ENCODE peak calls at places on chromosomes 2 and 18, in ten cellular contexts. F is neural progenitor cell; J is CD8-positive, alpha-beta T cell; X is suprapubic skin; R is heart right ventricle; E is endodermal cell; P is brain microvascular endothelial cell; G is cardiac muscle cell; V is OCI-LY7; M is CD4-positive, CD25-positive, alpha-beta regulatory T cell. U is an unnamed sample. For H3K36me3, the result is how much of the 10 kb centered on the place peaks cover.

GRCh38 chr2:1740714-1741584 is 3.4 kb downstream of the PXDN start:
- DNase-seq in M (no peak), X (no peak), F (no peak), P (no peak), R (no peak), E (peak), J (no peak), V (no peak), G (no peak), U (no peak)

GRCh38 chr2:39530423-39530866 is 93.4 kb upstream of the MAP4K3 start:
- DNase-seq in E (no peak), F (no peak), M (no peak), V (peak), P (peak), J (no peak), G (no peak), X (no peak), R (no peak), U (peak)

GRCh38 chr18:33914399-33914798 is 310.3 kb downstream of the NOL4 start:
- DNase-seq in J (no peak), R (no peak), F (no peak), M (no peak), X (no peak), V (no peak), E (no peak), P (peak), G (no peak), U (no peak)

GRCh38 chr2:109260886-109261700 is 132.1 kb downstream of the SH3RF3 start:
- DNase-seq in P (no peak), F (peak), X (peak), E (peak), R (no peak), G (peak), V (no peak), J (no peak), M (no peak), U (no peak)

GRCh38 chr2:8923173-8923572 is 80.3 kb downstream of the MBOAT2 start:
- DNase-seq in X (no peak), F (no peak), J (no peak), R (no peak), E (no peak), G (no peak), M (no peak), P (no peak), V (no peak), U (no peak)

GRCh38 chr18:23626451-23627279 is 36.0 kb downstream of the ANKRD29 start:
- DNase-seq in X (no peak), J (no peak), E (no peak), V (no peak), G (no peak), M (no peak), P (peak), R (no peak), F (no peak), U (no peak)

GRCh38 chr2:162103443-162104009 is 29.5 kb upstream of the DPP4 start:
- DNase-seq in X (no peak), P (no peak), G (no peak), M (no peak), E (no peak), V (no peak), F (no peak), R (no peak), J (no peak), U (no peak)

GRCh38 chr2:1716441-1716840 is 27.9 kb downstream of the PXDN start:
- DNase-seq in J (no peak), G (no peak), R (no peak), V (no peak), M (no peak), X (no peak), P (no peak), E (peak), F (no peak), U (no peak)

GRCh38 chr2:5618271-5618670 is 73.9 kb upstream of the SOX11 start:
- DNase-seq in P (peak), X (no peak), V (no peak), F (peak), E (peak), G (no peak), R (no peak), M (no peak), J (no peak), U (no peak)

GRCh38 chr2:224165901-224166319 is 126.8 kb upstream of the SERPINE2 start:
- DNase-seq in F (no peak), X (no peak), G (no peak), R (no peak), M (no peak), J (no peak), P (no peak), V (no peak), E (no peak), U (no peak)

GRCh38 chr2:148519013-148519412 is 125.5 kb upstream of the EPC2 start:
- DNase-seq in E (peak), F (no peak), M (no peak), R (no peak), G (no peak), J (no peak), V (no peak), X (no peak), P (no peak), U (no peak)

GRCh38 chr2:236169151-236169721 is 1.1 kb upstream of the GBX2 start:
- DNase-seq in V (no peak), F (peak), E (peak), G (no peak), J (no peak), X (no peak), P (no peak), M (no peak), R (no peak), U (no peak)

GRCh38 chr2:236167297-236168109 is 683 bp downstream of the GBX2 start:
- DNase-seq in P (no peak), R (no peak), J (no peak), X (no peak), F (peak), V (no peak), G (peak), M (no peak), E (peak), U (peak)

GRCh38 chr2:236169741-236170654 is 1.8 kb upstream of the GBX2 start:
- DNase-seq in E (peak), R (no peak), F (peak), V (no peak), G (no peak), X (no peak), P (no peak), M (no peak), J (no peak), U (no peak)

GRCh38 chr2:236166781-236167296 is 1.3 kb downstream of the GBX2 start:
- DNase-seq in F (peak), E (peak), J (no peak), G (no peak), R (no peak), V (no peak), X (no peak), M (no peak), P (no peak), U (no peak)

GRCh38 chr2:236168110-236169067 is at the start of gene GBX2:
- DNase-seq in G (peak), V (no peak), X (no peak), F (peak), M (no peak), J (no peak), P (peak), R (no peak), E (peak), U (peak)
- H3K4me3 ChIP-seq in G (peak), V (no peak), X (peak), F (peak), M (no peak), J (no peak), P (peak), R (peak), E (peak), U (peak)

GRCh38 chr2:219178377-219179175 is 501 bp downstream of the RETREG2 start:
- DNase-seq in P (peak), J (peak), F (peak), M (peak), G (peak), E (no peak), V (peak), R (peak), X (no peak), U (peak)

GRCh38 chr2:219177594-219178376 is at the start of gene RETREG2:
- DNase-seq in F (peak), R (peak), G (peak), P (peak), J (peak), M (peak), V (peak), E (peak), X (peak), U (peak)

GRCh38 chr2:219181531-219181930 is 3.5 kb downstream of the RETREG2 start:
- DNase-seq in V (no peak), E (no peak), J (no peak), F (no peak), G (no peak), X (no peak), R (no peak), P (no peak), M (no peak), U (no peak)

GRCh38 chr2:219180961-219181360 is 2.9 kb downstream of the RETREG2 start:
- DNase-seq in M (no peak), F (no peak), X (no peak), R (no peak), J (no peak), G (no peak), E (no peak), P (no peak), V (no peak), U (no peak)

DNA sequence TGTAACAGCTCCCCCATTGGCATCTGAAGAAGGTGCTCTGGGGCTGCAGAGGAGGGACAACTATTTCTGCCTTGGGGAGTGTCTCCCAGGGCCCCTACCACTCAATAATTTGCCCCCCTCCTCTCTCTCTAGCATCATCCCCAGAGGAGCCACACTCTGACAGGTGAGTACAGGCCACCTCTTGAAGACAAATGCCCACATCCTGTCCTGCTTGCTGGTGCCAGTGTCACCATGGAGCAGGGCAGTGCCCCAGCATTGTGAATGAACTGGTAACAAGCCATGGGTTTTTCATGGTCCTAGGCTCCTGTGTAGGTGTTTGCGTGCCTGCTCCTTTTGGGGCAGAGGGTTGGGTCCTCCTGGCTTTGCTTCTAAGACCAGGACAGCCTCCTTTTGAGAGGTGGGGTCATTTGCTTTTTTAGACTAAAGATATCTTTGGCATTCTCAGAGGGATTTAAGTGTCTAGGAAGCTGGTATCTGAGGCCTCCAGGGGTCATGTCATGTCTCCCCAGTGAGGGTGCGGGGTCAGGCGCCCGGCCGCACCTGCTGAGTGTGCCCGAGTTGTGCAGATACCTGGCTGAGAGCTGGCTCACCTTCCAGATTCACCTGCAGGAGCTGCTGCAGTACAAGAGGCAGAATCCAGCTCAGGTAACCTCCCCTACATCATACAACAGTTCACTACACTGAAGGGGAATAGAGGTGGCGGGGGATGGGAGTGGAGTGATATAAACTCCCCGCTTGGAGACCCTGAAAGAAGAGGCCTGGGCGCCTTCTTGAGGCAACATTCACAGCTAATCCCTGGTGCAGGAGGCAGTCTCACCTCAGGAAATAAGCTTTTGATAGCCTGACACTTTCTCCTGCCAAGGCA is 1.8 kb downstream of the RETREG2 start:
- DNase-seq in M (no peak), P (no peak), E (no peak), G (no peak), X (no peak), F (no peak), J (no peak), V (no peak), R (no peak), U (no peak)
- H3K36me3 ChIP-seq in M (half or more), P (under half), E (under half), G (under half), X (half or more), F (under half), J (under half), V (half or more), R (under half), U (under half)

GRCh38 chr2:46471-47345 is at the start of gene FAM110C:
- DNase-seq in P (peak), V (no peak), X (no peak), M (peak), J (peak), E (peak), F (peak), R (peak), G (peak), U (peak)
- H3K4me3 ChIP-seq in P (no peak), V (no peak), X (peak), M (peak), J (peak), E (peak), F (peak), R (peak), G (peak), U (peak)

GRCh38 chr2:71936076-71937030 is 211.3 kb downstream of the CYP26B1 start:
- DNase-seq in M (no peak), G (no peak), J (no peak), E (no peak), X (no peak), P (no peak), F (no peak), V (no peak), R (no peak), U (no peak)

GRCh38 chr2:71938108-71938507 is 209.6 kb downstream of the CYP26B1 start:
- DNase-seq in V (no peak), E (peak), X (peak), J (no peak), F (no peak), P (no peak), R (no peak), M (no peak), G (no peak), U (no peak)

GRCh38 chr2:71935291-71935848 is 212.3 kb downstream of the CYP26B1 start:
- DNase-seq in E (peak), G (no peak), R (peak), P (peak), V (no peak), M (no peak), F (no peak), X (peak), J (no peak), U (peak)

GRCh38 chr2:71938659-71939587 is 208.7 kb downstream of the CYP26B1 start:
- DNase-seq in R (no peak), F (no peak), X (no peak), M (no peak), P (no peak), G (no peak), J (no peak), E (peak), V (no peak), U (no peak)

DNA sequence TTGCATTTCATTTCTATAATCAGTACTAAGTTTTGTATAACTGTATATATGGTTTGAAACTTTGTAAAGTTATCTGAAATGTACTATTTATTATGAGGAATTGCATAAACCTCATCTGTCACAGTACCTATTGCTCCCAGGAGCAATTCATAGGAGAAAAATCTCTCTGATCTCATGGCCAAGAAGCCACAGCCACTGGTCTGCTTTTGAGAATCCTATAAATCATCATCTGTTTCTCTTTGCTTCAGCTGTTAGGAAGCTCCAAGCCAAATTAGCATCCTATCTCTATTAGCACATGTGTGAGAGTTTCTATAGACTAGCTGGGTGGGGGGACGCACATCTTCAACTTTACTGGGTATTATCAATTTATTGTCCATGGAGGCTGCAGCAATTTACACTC is 210.3 kb downstream of the CYP26B1 start:
- DNase-seq in R (no peak), G (no peak), F (no peak), X (no peak), P (no peak), J (no peak), M (no peak), V (no peak), E (peak), U (no peak)
- H3K36me3 ChIP-seq in R (under half), G (under half), F (under half), X (under half), P (under half), J (under half), M (under half), V (under half), E (under half), U (under half)

DNA sequence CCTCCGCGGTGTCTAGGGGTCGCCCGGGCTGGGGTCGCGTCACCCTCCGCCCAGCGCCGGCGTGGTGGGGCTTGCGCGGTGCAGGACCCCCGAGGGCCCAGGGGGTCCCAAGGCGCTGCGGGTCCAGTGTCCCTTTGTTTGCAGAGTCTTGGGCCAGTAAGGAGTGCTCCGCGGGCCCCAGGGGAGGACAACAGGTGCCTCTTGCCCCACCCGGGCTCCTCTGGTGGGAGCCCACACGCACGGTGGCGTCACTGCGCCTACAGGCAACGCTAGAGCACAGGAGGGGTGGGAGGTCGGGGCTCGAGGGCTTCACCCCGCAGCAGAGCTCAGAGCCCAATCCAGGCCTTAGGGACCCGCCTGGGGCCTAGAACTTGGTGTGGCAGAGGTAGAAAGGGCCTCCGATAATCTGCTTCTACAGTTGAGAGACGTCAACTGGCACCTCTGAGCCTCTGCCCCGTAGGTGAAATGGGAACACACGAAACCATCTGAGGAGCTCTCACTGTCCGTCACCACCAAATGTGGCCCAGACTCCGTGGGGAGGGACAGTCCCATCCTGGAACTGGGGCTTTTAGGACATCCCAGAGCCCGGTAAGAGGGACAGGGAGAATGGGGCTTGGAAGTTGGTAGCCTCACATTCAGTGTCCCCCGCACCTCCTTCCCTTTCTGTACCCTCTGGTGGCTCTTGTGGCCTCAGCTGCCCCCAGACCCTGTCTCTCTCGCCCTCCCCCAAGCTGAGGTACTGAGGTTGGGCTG is 1.4 kb downstream of the ARID5A start:
- DNase-seq in G (no peak), F (peak), E (peak), R (no peak), J (peak), X (no peak), M (peak), P (no peak), V (no peak), U (no peak)
- H3K4me3 ChIP-seq in G (peak), F (peak), E (peak), R (peak), J (peak), X (peak), M (peak), P (peak), V (peak), U (no peak)

U was measured in MG63.